ENCODE peak calls at places on chromosome 20, in four cellular contexts. Y, L, R and F are unnamed samples.

GRCh38 chr20:45087814-45088213 is 13.1 kb downstream of the KCNS1 start:
- DNase-seq in Y (peak; percentile 80), L (no peak), R (peak; percentile 70), F (no peak)

GRCh38 chr20:62161347-62161746 is 17.8 kb downstream of the SS18L1 start:
- DNase-seq in Y (peak; percentile 74), L (no peak), R (no peak), F (no peak)

GRCh38 chr20:35360033-35360432 is 51.7 kb downstream of the UQCC1 start:
- DNase-seq in Y (peak; percentile 7), L (no peak), R (no peak), F (no peak)

GRCh38 chr20:45405566-45406259 is 2.4 kb upstream of the DBNDD2 start:
- DNase-seq in Y (peak; percentile 56), L (peak; percentile 67), R (peak; percentile 71), F (no peak)

GRCh38 chr20:63009044-63009961 is 2.5 kb upstream of the BHLHE23 start:
- DNase-seq in Y (peak; percentile 80), L (peak; percentile 91), R (peak; percentile 85), F (peak; percentile 94)

GRCh38 chr20:40493551-40493950 is 195.5 kb downstream of the MAFB start:
- DNase-seq in Y (peak; percentile 86), L (no peak), R (no peak), F (no peak)

GRCh38 chr20:1879369-1879768 is 15.8 kb upstream of the SIRPA start:
- DNase-seq in Y (no peak), L (no peak), R (no peak), F (peak; percentile 57)

GRCh38 chr20:47273591-47274235 is 82.8 kb downstream of the ZMYND8 start:
- DNase-seq in Y (peak; percentile 39), L (no peak), R (no peak), F (no peak)

GRCh38 chr20:60956194-60956593 is 295.9 kb upstream of the CDH4 start:
- DNase-seq in Y (no peak), L (no peak), R (no peak), F (no peak)

GRCh38 chr20:50111120-50111828 is 1.7 kb downstream of the UBE2V1 start:
- DNase-seq in Y (peak; percentile 93), L (no peak), R (peak; percentile 84), F (no peak)

GRCh38 chr20:34622821-34623451 is 54.0 kb downstream of the PIGU start:
- DNase-seq in Y (no peak), L (no peak), R (no peak), F (peak; percentile 56)

GRCh38 chr20:60446273-60447111 is 488.3 kb downstream of the CDH26 start:
- DNase-seq in Y (peak; percentile 33), L (no peak), R (no peak), F (peak; percentile 7)

GRCh38 chr20:23142162-23143050 is 56.3 kb upstream of the CD93 start:
- DNase-seq in Y (no peak), L (no peak), R (peak; percentile 68), F (peak; percentile 60)

GRCh38 chr20:52747736-52748135 is 224.4 kb upstream of the TSHZ2 start:
- DNase-seq in Y (peak; percentile 53), L (peak; percentile 75), R (peak; percentile 21), F (no peak)

GRCh38 chr20:62914436-62914835 is 11.9 kb downstream of the DIDO1 start:
- DNase-seq in Y (no peak), L (no peak), R (no peak), F (no peak)

GRCh38 chr20:419556-420168 is 11.6 kb downstream of the RBCK1 start:
- DNase-seq in Y (no peak), L (peak; percentile 41), R (no peak), F (no peak)

GRCh38 chr20:49909499-49910339 is 5.6 kb downstream of the SPATA2 start:
- DNase-seq in Y (no peak), L (peak; percentile 59), R (no peak), F (peak; percentile 51)

GRCh38 chr20:54497931-54498718 is 22.7 kb downstream of the DOK5 start:
- DNase-seq in Y (peak; percentile 50), L (no peak), R (no peak), F (no peak)

GRCh38 chr20:8756410-8756809 is 312.5 kb upstream of the PLCB4 start:
- DNase-seq in Y (peak; percentile 98), L (no peak), R (peak; percentile 77), F (no peak)

GRCh38 chr20:9483131-9483530 is 31.3 kb upstream of the LAMP5 start:
- DNase-seq in Y (no peak), L (no peak), R (no peak), F (no peak)

GRCh38 chr20:47274449-47275108 is 81.9 kb downstream of the ZMYND8 start:
- DNase-seq in Y (peak; percentile 95), L (no peak), R (peak; percentile 95), F (no peak)

GRCh38 chr20:37986873-37987601 is 46.2 kb downstream of the TTI1 start:
- DNase-seq in Y (peak; percentile 44), L (peak; percentile 34), R (peak; percentile 79), F (no peak)

GRCh38 chr20:5729348-5729747 is 20.9 kb upstream of the SHLD1 start:
- DNase-seq in Y (no peak), L (no peak), R (peak; percentile 50), F (no peak)

DNA sequence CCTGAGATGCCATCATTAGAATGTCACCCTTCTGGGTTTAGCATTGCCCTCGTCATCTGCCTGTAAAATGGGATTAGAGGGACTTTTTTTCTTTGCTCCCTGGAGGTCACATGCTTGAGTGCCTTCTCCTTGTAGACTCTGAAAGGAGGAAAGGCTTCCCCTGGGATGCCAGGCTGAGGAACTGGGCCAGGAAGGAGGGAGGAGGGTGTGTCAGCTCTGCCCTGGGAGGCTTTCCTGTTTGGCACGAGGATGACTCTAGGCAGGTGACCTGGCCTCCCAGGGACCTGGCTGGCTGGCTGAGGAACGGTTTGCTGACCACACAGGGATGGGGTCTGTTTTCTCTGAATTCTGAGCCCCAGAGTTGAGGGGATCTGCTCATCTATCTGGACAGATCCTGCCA is 137.9 kb upstream of the RNF24 start:
- DNase-seq in Y (peak; percentile 29), L (no peak), R (peak; percentile 70), F (no peak)
- H3K4me3 ChIP-seq in Y (no peak overlapping the region), L (no peak overlapping the region), R (no peak overlapping the region), F (no peak overlapping the region)

GRCh38 chr20:41592516-41593192 is 25.5 kb downstream of the CHD6 start:
- DNase-seq in Y (peak; percentile 5), L (no peak), R (no peak), F (no peak)

GRCh38 chr20:41587956-41588355 is 30.2 kb downstream of the CHD6 start:
- DNase-seq in Y (peak; percentile 83), L (no peak), R (peak; percentile 78), F (no peak)

GRCh38 chr20:41587523-41587922 is 30.7 kb downstream of the CHD6 start:
- DNase-seq in Y (peak; percentile 27), L (no peak), R (no peak), F (no peak)

GRCh38 chr20:41586784-41587183 is 31.4 kb downstream of the CHD6 start:
- DNase-seq in Y (no peak), L (no peak), R (no peak), F (no peak)
- H3K9me2 ChIP-seq in Y (no peaks in the 10 kb centered on the region), L (no peaks in the 10 kb centered on the region), R (no peaks in the 10 kb centered on the region), F (no peaks in the 10 kb centered on the region)

GRCh38 chr20:36562724-36563123 is 10.7 kb upstream of the TGIF2 start:
- DNase-seq in Y (no peak), L (peak; percentile 58), R (no peak), F (no peak)
- H3K4me3 ChIP-seq in Y (no peak overlapping the region), L (no peak overlapping the region), R (no peak overlapping the region), F (no peak overlapping the region)

DNA sequence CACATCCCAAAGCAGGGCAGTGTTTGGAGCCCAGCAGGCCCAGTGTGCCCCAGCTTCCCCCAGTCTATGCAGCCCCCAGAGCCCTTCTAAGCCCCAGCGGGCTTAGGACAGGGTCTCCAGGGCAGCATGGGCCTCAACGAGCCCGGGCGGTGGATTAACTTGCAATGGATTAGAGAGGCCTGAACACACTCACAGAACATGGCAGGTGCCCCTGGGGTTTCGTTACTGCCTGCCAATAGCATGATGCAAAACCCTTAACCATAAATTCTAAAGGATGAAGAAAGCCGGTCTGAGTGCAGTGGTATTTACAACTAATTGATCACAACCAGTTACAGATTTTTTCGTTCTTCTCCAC is 18.9 kb downstream of the ENTPD6 start:
- DNase-seq in Y (no peak), L (no peak), R (no peak), F (no peak)
- H3K9me2 ChIP-seq in Y (no peaks in the 10 kb centered on the region), L (no peaks in the 10 kb centered on the region), R (no peaks in the 10 kb centered on the region), F (no peaks in the 10 kb centered on the region)

GRCh38 chr20:48783533-48784272 is 44.1 kb downstream of the PREX1 start:
- DNase-seq in Y (peak; percentile 18), L (no peak), R (no peak), F (no peak)

GRCh38 chr20:48782901-48783308 is 44.9 kb downstream of the PREX1 start:
- DNase-seq in Y (no peak), L (no peak), R (no peak), F (no peak)

GRCh38 chr20:48779435-48779834 is 48.4 kb downstream of the PREX1 start:
- DNase-seq in Y (no peak), L (no peak), R (no peak), F (no peak)

GRCh38 chr20:48782073-48782472 is 45.7 kb downstream of the PREX1 start:
- DNase-seq in Y (no peak), L (no peak), R (no peak), F (no peak)

DNA sequence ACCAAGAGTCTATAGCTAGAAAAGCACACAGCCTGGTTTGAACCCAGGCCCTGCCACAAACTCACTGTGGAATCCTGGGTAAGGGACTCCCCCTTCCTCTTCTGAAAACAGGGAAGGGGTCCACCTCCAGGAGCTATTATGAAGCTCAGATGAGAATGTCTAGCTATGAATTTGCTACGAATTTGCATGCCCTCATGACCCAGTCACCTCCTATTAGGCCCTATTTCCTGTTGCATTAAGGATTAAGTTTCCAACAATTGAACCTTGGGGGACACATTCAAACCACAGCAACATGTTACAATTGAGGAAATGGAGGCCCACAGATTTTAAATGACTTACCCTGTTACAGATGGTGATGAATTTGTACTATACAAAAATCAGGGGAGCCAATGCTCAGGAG is 46.2 kb downstream of the PREX1 start:
- DNase-seq in Y (no peak), L (no peak), R (no peak), F (no peak)
- H3K4me3 ChIP-seq in Y (no peak overlapping the region), L (no peak overlapping the region), R (no peak overlapping the region), F (no peak overlapping the region)

GRCh38 chr20:4445780-4446179 is 275.9 kb upstream of the PRND start:
- DNase-seq in Y (peak; percentile 25), L (no peak), R (no peak), F (no peak)

GRCh38 chr20:4441871-4442270 is 279.8 kb upstream of the PRND start:
- DNase-seq in Y (no peak), L (no peak), R (no peak), F (no peak)

GRCh38 chr20:4443016-4443415 is 278.7 kb upstream of the PRND start:
- DNase-seq in Y (no peak), L (no peak), R (peak; percentile 31), F (no peak)

GRCh38 chr20:4445331-4445730 is 276.4 kb upstream of the PRND start:
- DNase-seq in Y (no peak), L (no peak), R (no peak), F (no peak)

GRCh38 chr20:4444404-4444803 is 277.3 kb upstream of the PRND start:
- DNase-seq in Y (peak; percentile 88), L (no peak), R (peak; percentile 30), F (no peak)
- H3K9me2 ChIP-seq in Y (no peaks in the 10 kb centered on the region), L (no peaks in the 10 kb centered on the region), R (no peaks in the 10 kb centered on the region), F (no peaks in the 10 kb centered on the region)

GRCh38 chr20:13318871-13319521 is 97.9 kb downstream of the ISM1 start:
- DNase-seq in Y (no peak), L (no peak), R (no peak), F (no peak)
- H3K4me3 ChIP-seq in Y (no peak overlapping the region), L (no peak overlapping the region), R (no peak overlapping the region), F (no peak overlapping the region)